ENCODE peak calls at places on chromosomes 6 and 20, in four cellular contexts. L, C, B and N are unnamed samples.

GRCh38 chr6:108435391-108435790 is 125.3 kb upstream of the FOXO3 start:
- DNase-seq in B (no peak), C (no peak), L (no peak), N (no peak)

GRCh38 chr6:26199057-26199772 is 112.0 kb downstream of the HFE start:
- DNase-seq in C (peak), L (peak), B (peak), N (peak)

GRCh38 chr6:120147218-120147871 is 797.8 kb upstream of the MAN1A1 start:
- DNase-seq in B (no peak), C (no peak), L (peak), N (peak)

GRCh38 chr20:19851863-19852262 is 93.8 kb downstream of the RIN2 start:
- DNase-seq in B (no peak), C (no peak), L (no peak), N (no peak)

GRCh38 chr6:157317129-157317814 is 6.0 kb downstream of the TMEM242 start:
- DNase-seq in B (no peak), C (peak), L (no peak), N (no peak)

GRCh38 chr6:60668428-60668827 is 1617.6 kb downstream of the KHDRBS2 start:
- DNase-seq in B (no peak), L (no peak), C (no peak), N (no peak)

GRCh38 chr6:25369450-25370086 is 90.4 kb downstream of the CARMIL1 start:
- DNase-seq in L (peak), B (no peak), C (peak), N (no peak)

GRCh38 chr6:166567107-166567506 is 19.4 kb downstream of the RAMACL start:
- DNase-seq in L (no peak), C (no peak), B (no peak), N (no peak)

GRCh38 chr6:52739627-52740026 is 23.6 kb downstream of the GSTA2 start:
- DNase-seq in B (no peak), L (no peak), C (no peak), N (no peak)

GRCh38 chr6:127200114-127200513 is 66.5 kb upstream of the RNF146 start:
- DNase-seq in L (no peak), B (no peak), C (no peak), N (no peak)

GRCh38 chr20:8318999-8319614 is 187.0 kb downstream of the PLCB1 start:
- DNase-seq in C (no peak), B (no peak), L (no peak), N (no peak)

GRCh38 chr6:73134588-73134987 is 90.7 kb downstream of the KHDC1L start:
- DNase-seq in L (peak), B (peak), C (peak), N (peak)

GRCh38 chr20:9839626-9840025 is 750 bp upstream of the PAK5 start:
- DNase-seq in B (no peak), L (no peak), C (no peak), N (no peak)
- TF ChIP-seq CTCF in B (no peak), L (no peak), C (no peak), N (no peak)

GRCh38 chr6:75922226-75922625 is 150.2 kb downstream of the IMPG1 start:
- DNase-seq in C (no peak), B (no peak), L (no peak), N (no peak)
- TF ChIP-seq CREB1 in C (no peak), B (no peak), L (no peak), N (no peak)

GRCh38 chr20:23106271-23106851 is 20.2 kb upstream of the CD93 start:
- DNase-seq in C (no peak), L (peak), B (no peak), N (no peak)
- TF ChIP-seq CTCF in C (no peak), L (no peak), B (peak), N (no peak)

GRCh38 chr6:147173140-147173539 is 31.1 kb upstream of the STXBP5 start:
- DNase-seq in L (no peak), C (no peak), B (no peak), N (no peak)

GRCh38 chr6:147167009-147167408 is 37.2 kb upstream of the STXBP5 start:
- DNase-seq in C (no peak), L (no peak), B (no peak), N (no peak)

GRCh38 chr6:147167576-147168461 is 36.4 kb upstream of the STXBP5 start:
- DNase-seq in B (no peak), L (no peak), C (no peak), N (no peak)

GRCh38 chr6:147169529-147169928 is 34.7 kb upstream of the STXBP5 start:
- DNase-seq in C (no peak), B (no peak), L (no peak), N (no peak)

GRCh38 chr6:147170269-147170668 is 33.9 kb upstream of the STXBP5 start:
- DNase-seq in L (no peak), C (no peak), B (no peak), N (no peak)
- TF ChIP-seq CREB1 in L (no peak), C (no peak), B (no peak), N (no peak)

GRCh38 chr20:62025832-62026563 is 39.7 kb downstream of the TAF4 start:
- DNase-seq in B (no peak), C (peak), L (no peak), N (no peak)
- TF ChIP-seq CTCF in B (peak), C (peak), L (peak), N (no peak)

GRCh38 chr20:35476288-35476687 is 20.9 kb downstream of the CEP250 start:
- DNase-seq in L (no peak), B (no peak), C (no peak), N (no peak)

GRCh38 chr20:35474504-35474903 is 19.1 kb downstream of the CEP250 start:
- DNase-seq in L (no peak), B (no peak), C (peak), N (no peak)

GRCh38 chr20:35473684-35474083 is 18.3 kb downstream of the CEP250 start:
- DNase-seq in C (no peak), B (no peak), L (no peak), N (no peak)

GRCh38 chr20:35479798-35480197 is 24.4 kb downstream of the CEP250 start:
- DNase-seq in L (no peak), B (no peak), C (no peak), N (no peak)

GRCh38 chr20:35478804-35479472 is 23.5 kb downstream of the CEP250 start:
- DNase-seq in C (peak), L (peak), B (peak), N (peak)
- TF ChIP-seq CREB1 in C (no peak), L (no peak), B (no peak), N (no peak)

DNA sequence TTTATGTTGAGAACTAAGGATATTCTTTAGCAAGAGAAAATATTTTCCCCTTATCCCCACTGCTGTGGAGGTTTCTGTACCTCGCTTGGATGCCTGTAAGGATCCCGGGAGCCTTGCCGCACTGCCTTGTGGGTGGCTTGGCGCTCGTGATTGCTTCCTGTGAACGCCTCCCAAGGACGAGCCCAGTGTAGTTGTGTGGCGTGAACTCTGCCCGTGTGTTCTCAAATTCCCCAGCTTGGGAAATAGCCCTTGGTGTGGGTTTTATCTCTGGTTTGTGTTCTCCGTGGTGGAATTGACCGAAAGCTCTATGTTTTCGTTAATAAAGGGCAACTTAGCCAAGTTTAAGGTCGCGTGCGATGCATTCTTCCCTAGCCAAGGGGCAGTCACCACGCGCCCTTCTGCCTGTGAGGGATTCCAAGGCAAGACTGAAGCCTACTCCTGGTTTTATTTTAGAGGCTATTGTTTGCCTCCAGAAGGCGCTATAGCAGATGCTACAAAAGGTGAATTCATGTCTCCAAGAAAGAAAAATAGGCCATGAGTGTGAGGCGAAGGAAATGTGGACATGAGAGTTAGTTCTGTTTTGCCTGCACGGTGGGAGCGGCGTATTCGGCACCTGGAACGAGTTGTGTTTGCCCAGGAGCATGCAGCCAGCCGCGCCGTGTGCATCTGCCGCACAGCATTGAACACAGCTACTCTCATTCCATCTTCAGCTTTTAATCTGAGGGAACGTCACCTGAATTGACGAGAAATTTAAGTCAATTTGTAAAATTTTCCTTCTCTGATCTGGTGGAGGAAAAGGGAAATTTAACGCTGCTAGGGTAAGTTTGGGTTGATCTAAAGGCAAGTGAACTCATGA is 40.3 kb upstream of the IRF4 start:
- DNase-seq in B (no peak), C (no peak), L (peak), N (no peak)
- TF ChIP-seq CTCF in B (peak), C (no peak), L (peak), N (no peak)

GRCh38 chr20:51318058-51318960 is 224.2 kb downstream of the NFATC2 start:
- DNase-seq in C (peak), B (peak), L (peak), N (peak)
- TF ChIP-seq CREB1 in C (no peak), B (no peak), L (no peak), N (no peak)

GRCh38 chr20:50929299-50930138 is 1.7 kb downstream of the ADNP start:
- DNase-seq in B (peak), L (peak), C (peak), N (peak)
- TF ChIP-seq CTCF in B (peak), L (peak), C (peak), N (peak)

GRCh38 chr20:16212790-16213189 is 360.5 kb downstream of the KIF16B start:
- DNase-seq in B (no peak), L (no peak), C (no peak), N (no peak)

GRCh38 chr20:16208443-16208842 is 364.8 kb downstream of the KIF16B start:
- DNase-seq in L (no peak), B (no peak), C (no peak), N (no peak)

GRCh38 chr20:16206817-16207216 is 366.4 kb downstream of the KIF16B start:
- DNase-seq in L (peak), B (no peak), C (no peak), N (no peak)

GRCh38 chr20:16205505-16205904 is 367.7 kb downstream of the KIF16B start:
- DNase-seq in C (no peak), B (no peak), L (no peak), N (no peak)

DNA sequence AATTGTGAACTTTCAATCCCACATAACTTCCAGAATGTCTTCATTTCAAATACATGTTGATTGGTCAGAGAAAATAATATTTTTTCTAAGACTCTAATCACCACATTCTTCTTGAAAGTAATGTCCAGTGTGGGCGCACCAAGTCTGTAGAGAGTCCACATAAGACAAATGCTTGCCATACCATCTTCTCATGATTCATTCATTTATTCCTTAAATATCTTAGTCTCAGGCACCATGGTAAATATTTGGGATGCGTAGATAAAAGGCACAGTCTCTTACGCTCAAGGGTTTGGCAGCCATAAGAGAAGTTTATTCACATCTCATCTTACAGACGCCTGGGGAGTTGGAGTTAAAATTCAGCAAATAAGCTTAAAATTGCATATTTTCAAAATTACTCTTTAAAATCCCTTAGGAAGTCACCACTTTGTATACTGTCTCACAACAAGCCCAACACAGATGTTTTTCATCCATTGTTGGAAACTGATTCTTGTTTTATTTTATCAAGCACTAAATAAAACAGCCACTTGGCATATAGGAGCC is 363.4 kb downstream of the KIF16B start:
- DNase-seq in B (no peak), C (no peak), L (no peak), N (no peak)
- TF ChIP-seq CREB1 in B (no peak), C (no peak), L (no peak), N (no peak)